ENCODE peak calls at places on chromosomes 7 and 10, in four cellular contexts. L is hypothalamus, P is left cardiac atrium, X is EL. F is an unnamed sample.

GRCh38 chr10:71309919-71310318 is 9.1 kb upstream of the SLC29A3 start:
- DNase-seq in P (no peak), X (no peak), L (no peak), F (no peak)

GRCh38 chr10:664248-664647 is 25.2 kb downstream of the DIP2C start:
- DNase-seq in P (no peak), X (no peak), L (no peak), F (no peak)

GRCh38 chr10:130970341-130971122 is 341.0 kb downstream of the TCERG1L start:
- DNase-seq in L (no peak), X (no peak), P (no peak), F (no peak)

GRCh38 chr10:60549686-60550085 is 160.0 kb upstream of the ANK3 start:
- DNase-seq in P (no peak), X (no peak), L (no peak), F (no peak)

GRCh38 chr7:22008011-22008410 is 62.3 kb upstream of the CDCA7L start:
- DNase-seq in P (no peak), X (no peak), L (no peak), F (no peak)

GRCh38 chr10:132540456-132540855 is 2.9 kb downstream of the INPP5A start:
- DNase-seq in L (no peak), X (peak), P (peak), F (peak)

GRCh38 chr7:87926581-87927461 is 7.2 kb upstream of the ADAM22 start:
- DNase-seq in P (no peak), X (peak), L (no peak), F (no peak)

GRCh38 chr7:85125679-85126078 is 61.2 kb downstream of the SEMA3D start:
- DNase-seq in L (no peak), P (no peak), X (peak), F (no peak)

GRCh38 chr10:80275135-80275498 is 14.3 kb downstream of the MAT1A start:
- DNase-seq in P (no peak), L (no peak), X (no peak), F (no peak)